ENCODE peak calls at places on chromosomes 7 and 10, in ten cellular contexts. S is hepatocyte; M is GM12878; C is body of pancreas; E is SJCRH30; L is CD4-positive, CD25-positive, alpha-beta regulatory T cell; D is H9; V is fibroblast of lung; A is transverse colon; O is MM.1S. B is an unnamed sample.
A peak's percentile ranks its signal among the peaks of the same experiment; 100 is the strongest.

GRCh38 chr7:134954197-134955082 is 31.9 kb upstream of the AGBL3 start:
- DNase-seq in S (peak; percentile 39), D (no peak), C (no peak), V (peak; percentile 72), O (peak; percentile 82), E (no peak), L (peak; percentile 53), A (no peak), M (peak; percentile 15), B (no peak)

GRCh38 chr10:75470901-75471300 is 39.5 kb downstream of the LRMDA start:
- DNase-seq in O (no peak), A (peak; percentile 61), L (no peak), E (no peak), S (no peak), D (no peak), V (peak; percentile 24), C (no peak), M (no peak), B (peak; percentile 55)

GRCh38 chr10:96072673-96073072 is 29.3 kb downstream of the CCNJ start:
- DNase-seq in C (no peak), D (no peak), S (no peak), V (no peak), E (no peak), A (no peak), M (no peak), L (no peak), O (no peak), B (no peak)

GRCh38 chr7:128755075-128755474 is 15.9 kb downstream of the CALU start:
- DNase-seq in L (no peak), O (no peak), D (no peak), C (no peak), V (no peak), E (no peak), M (no peak), S (no peak), A (no peak), B (no peak)

GRCh38 chr7:32116436-32116835 is 46.2 kb upstream of the PDE1C start:
- DNase-seq in O (no peak), L (no peak), E (no peak), A (no peak), D (no peak), M (no peak), V (no peak), C (no peak), S (no peak), B (no peak)

GRCh38 chr10:69413221-69413865 is 3.4 kb downstream of the TACR2 start:
- DNase-seq in D (peak; percentile 89), V (peak; percentile 79), A (peak; percentile 63), E (peak; percentile 60), M (no peak), L (peak; percentile 36), O (no peak), S (peak; percentile 81), C (peak; percentile 38), B (no peak)

GRCh38 chr7:155509025-155509724 is 37.2 kb downstream of the CNPY1 start:
- DNase-seq in L (no peak), O (no peak), C (no peak), S (no peak), D (no peak), A (no peak), V (no peak), E (no peak), M (no peak), B (no peak)

GRCh38 chr10:85786401-85786899 is 580.1 kb downstream of the GRID1 start:
- DNase-seq in V (no peak), E (no peak), S (peak; percentile 62), C (no peak), L (no peak), O (no peak), D (peak; percentile 67), M (no peak), A (no peak), B (no peak)

GRCh38 chr10:49139000-49139865 is 5.4 kb upstream of the FAM170B start:
- DNase-seq in V (peak; percentile 57), D (no peak), S (no peak), L (no peak), E (no peak), C (no peak), O (no peak), M (no peak), A (no peak), B (no peak)

GRCh38 chr10:133115453-133115842 is 27.7 kb downstream of the ADGRA1 start:
- DNase-seq in D (no peak), M (no peak), E (no peak), L (no peak), A (no peak), S (no peak), V (no peak), O (no peak), C (no peak), B (no peak)

GRCh38 chr7:107171496-107171895 is 2.7 kb downstream of the HBP1 start:
- DNase-seq in C (no peak), V (no peak), E (no peak), A (no peak), O (no peak), D (no peak), M (no peak), L (no peak), S (no peak), B (no peak)

GRCh38 chr7:149867762-149868637 is 5.8 kb upstream of the ATP6V0E2 start:
- DNase-seq in M (no peak), D (no peak), V (no peak), A (no peak), L (no peak), O (no peak), S (no peak), E (no peak), C (no peak), B (no peak)

GRCh38 chr7:98137826-98138151 is 31.1 kb downstream of the LMTK2 start:
- DNase-seq in C (no peak), A (no peak), V (no peak), M (peak; percentile 83), D (no peak), L (no peak), S (no peak), O (no peak), E (no peak), B (no peak)

GRCh38 chr7:86407291-86407690 is 236.4 kb upstream of the GRM3 start:
- DNase-seq in V (peak; percentile 1), C (no peak), S (no peak), A (no peak), E (peak; percentile 9), D (no peak), M (no peak), O (no peak), L (no peak), B (no peak)

GRCh38 chr7:141072548-141073172 is 1.2 kb upstream of the TMEM178B start:
- DNase-seq in C (peak; percentile 42), V (peak; percentile 82), D (peak; percentile 57), O (peak; percentile 96), S (peak; percentile 50), M (no peak), A (peak; percentile 19), L (peak; percentile 40), E (peak; percentile 62), B (peak; percentile 27)

GRCh38 chr7:110522751-110523200 is 568.2 kb upstream of the LRRN3 start:
- DNase-seq in E (peak; percentile 25), D (no peak), V (peak; percentile 11), A (no peak), L (no peak), S (peak; percentile 60), C (no peak), O (no peak), M (no peak), B (no peak)

GRCh38 chr10:124323806-124324205 is 94.9 kb downstream of the OAT start:
- DNase-seq in E (no peak), A (no peak), S (no peak), C (no peak), L (no peak), V (no peak), O (no peak), M (no peak), D (no peak), B (no peak)

GRCh38 chr10:80280071-80280800 is 9.2 kb downstream of the MAT1A start:
- DNase-seq in V (no peak), S (no peak), L (no peak), E (no peak), O (no peak), C (no peak), D (no peak), A (no peak), M (no peak), B (no peak)

GRCh38 chr10:80281292-80281691 is 8.2 kb downstream of the MAT1A start:
- DNase-seq in M (no peak), E (no peak), D (no peak), L (no peak), V (no peak), O (no peak), A (no peak), S (no peak), C (no peak), B (no peak)

GRCh38 chr10:80283536-80284199 is 5.8 kb downstream of the MAT1A start:
- DNase-seq in M (no peak), S (peak; percentile 3), E (no peak), O (no peak), L (no peak), A (no peak), C (no peak), V (no peak), D (no peak), B (no peak)

GRCh38 chr10:80283119-80283518 is 6.3 kb downstream of the MAT1A start:
- DNase-seq in E (no peak), M (no peak), A (no peak), D (no peak), O (no peak), L (no peak), C (no peak), S (peak; percentile 11), V (no peak), B (no peak)

GRCh38 chr10:80281784-80282505 is 7.5 kb downstream of the MAT1A start:
- DNase-seq in D (no peak), C (no peak), O (no peak), V (no peak), S (peak; percentile 9), M (no peak), L (no peak), E (no peak), A (no peak), B (no peak)
- H3K4me1 ChIP-seq in D (no peaks in the 10 kb centered on the region), C (peaks cover 81% of the 10 kb centered on the region), O (no peaks in the 10 kb centered on the region), V (no peaks in the 10 kb centered on the region), S (peaks cover 6% of the 10 kb centered on the region), M (no peaks in the 10 kb centered on the region), L (no peaks in the 10 kb centered on the region), E (no peaks in the 10 kb centered on the region), A (no peaks in the 10 kb centered on the region), B (no peaks in the 10 kb centered on the region)

GRCh38 chr7:25031007-25031406 is 51.0 kb upstream of the OSBPL3 start:
- DNase-seq in C (no peak), V (no peak), L (peak; percentile 54), O (peak; percentile 95), E (no peak), D (no peak), A (peak; percentile 48), M (peak; percentile 61), S (no peak), B (no peak)
- H3K4me1 ChIP-seq in C (no peaks in the 10 kb centered on the region), V (peaks cover 9% of the 10 kb centered on the region), L (peaks cover 31% of the 10 kb centered on the region), O (peaks cover 28% of the 10 kb centered on the region), E (peaks cover 29% of the 10 kb centered on the region), D (no peaks in the 10 kb centered on the region), A (no peaks in the 10 kb centered on the region), M (peaks cover 19% of the 10 kb centered on the region), S (peaks cover 7% of the 10 kb centered on the region), B (no peaks in the 10 kb centered on the region)

GRCh38 chr10:3766046-3766761 is 18.8 kb downstream of the KLF6 start:
- DNase-seq in E (no peak), C (no peak), V (no peak), A (no peak), L (no peak), D (no peak), M (no peak), O (no peak), S (peak; percentile 57), B (no peak)
- H3K4me1 ChIP-seq in E (no peaks in the 10 kb centered on the region), C (no peaks in the 10 kb centered on the region), V (no peaks in the 10 kb centered on the region), A (peaks cover 19% of the 10 kb centered on the region), L (peaks cover 50% of the 10 kb centered on the region), D (no peaks in the 10 kb centered on the region), M (peaks cover 26% of the 10 kb centered on the region), O (peaks cover 35% of the 10 kb centered on the region), S (peaks cover 11% of the 10 kb centered on the region), B (peaks cover 14% of the 10 kb centered on the region)

GRCh38 chr10:99784025-99784730 is 1.7 kb downstream of the ABCC2 start:
- DNase-seq in D (no peak), A (no peak), O (no peak), M (no peak), E (no peak), L (no peak), V (peak; percentile 90), S (peak; percentile 33), C (no peak), B (no peak)
- H3K4me1 ChIP-seq in D (peaks cover 9% of the 10 kb centered on the region), A (peaks cover 2% of the 10 kb centered on the region), O (no peaks in the 10 kb centered on the region), M (no peaks in the 10 kb centered on the region), E (no peaks in the 10 kb centered on the region), L (no peaks in the 10 kb centered on the region), V (peaks cover 19% of the 10 kb centered on the region), S (peaks cover 27% of the 10 kb centered on the region), C (no peaks in the 10 kb centered on the region), B (no peaks in the 10 kb centered on the region)